ENCODE peak calls at places on chromosome 22, in nine cellular contexts. W is activated CD4-positive, alpha-beta T cell treated with anti-CD3 and anti-CD28 coated beads for 48 hours; V is nephron progenitor cell; I is T follicular helper cell; D is mesothelial cell of epicardium; A is KBM-7; X is right lobe of liver; J is epithelial cell of esophagus; U is NCI-H2029 treated with DMSO at 0.1 percent for 48 hours. H is an unnamed sample.

GRCh38 chr22:37314315-37315046 is 32.2 kb downstream of the CYTH4 start:
- DNase-seq in J (no peak), D (no peak), A (peak; percentile 26), V (no peak), W (peak; percentile 53), X (no peak), I (no peak), U (no peak), H (no peak)

GRCh38 chr22:31753005-31753633 is 700 bp upstream of the DEPDC5 start:
- DNase-seq in D (peak; percentile 47), V (peak; percentile 80), I (no peak), W (peak; percentile 17), A (peak; percentile 63), X (peak; percentile 58), J (peak; percentile 64), U (peak; percentile 20), H (no peak)

GRCh38 chr22:25702046-25702445 is 39.9 kb upstream of the MYO18B start:
- DNase-seq in I (no peak), X (no peak), V (no peak), J (peak; percentile 15), U (no peak), D (no peak), W (no peak), A (peak; percentile 38), H (no peak)

GRCh38 chr22:20084547-20085413 is 4.7 kb downstream of the DGCR8 start:
- DNase-seq in J (no peak), X (peak; percentile 92), V (peak; percentile 65), W (peak; percentile 51), I (no peak), U (no peak), D (no peak), A (peak; percentile 35), H (no peak)

GRCh38 chr22:31279327-31279669 is 13.0 kb downstream of the PIK3IP1 start:
- DNase-seq in J (no peak), D (no peak), W (no peak), U (no peak), V (no peak), A (no peak), X (peak; percentile 28), I (no peak), H (no peak)

GRCh38 chr22:44723801-44724200 is 21.8 kb downstream of the PRR5 start:
- DNase-seq in D (no peak), J (peak; percentile 48), W (no peak), V (no peak), X (no peak), A (peak; percentile 34), I (no peak), U (no peak), H (no peak)

GRCh38 chr22:49986325-49986724 is 25.8 kb downstream of the PIM3 start:
- DNase-seq in X (no peak), A (no peak), U (no peak), J (no peak), V (no peak), W (no peak), D (no peak), I (no peak), H (no peak)

GRCh38 chr22:32183625-32184024 is 21.2 kb downstream of the RFPL2 start:
- DNase-seq in U (no peak), X (no peak), W (no peak), V (no peak), J (no peak), A (no peak), I (no peak), D (no peak), H (no peak)

GRCh38 chr22:26800858-26801257 is 143.5 kb downstream of the MIAT start:
- DNase-seq in V (peak; percentile 74), W (no peak), A (no peak), X (no peak), D (no peak), I (no peak), J (no peak), U (no peak), H (no peak)